ENCODE peak calls at places on chromosomes 3 and 15, in four cellular contexts. One of them, this sample, is unnamed.

GRCh38 chr3:11624161-11624560 is 19.6 kb downstream of the VGLL4 start:
- DNase-seq in A673: no peak
- DNase-seq in mesenteric fat pad: no peak
- DNase-seq in foreskin fibroblast: no peak
- DNase-seq in this sample: no peak

GRCh38 chr3:111151438-111151837 is 79.8 kb downstream of the NECTIN3 start:
- DNase-seq in A673: no peak
- DNase-seq in mesenteric fat pad: no peak
- DNase-seq in foreskin fibroblast: peak
- DNase-seq in this sample: peak

GRCh38 chr15:64858136-64858535 is 16.4 kb downstream of the PLEKHO2 start:
- DNase-seq in A673: no peak
- DNase-seq in mesenteric fat pad: no peak
- DNase-seq in foreskin fibroblast: no peak
- DNase-seq in this sample: no peak

GRCh38 chr15:85580914-85581313 is 200.5 kb downstream of the AKAP13 start:
- DNase-seq in A673: no peak
- DNase-seq in mesenteric fat pad: no peak
- DNase-seq in foreskin fibroblast: no peak
- DNase-seq in this sample: no peak

GRCh38 chr3:38644662-38645053 is 4.8 kb downstream of the SCN5A start:
- DNase-seq in A673: no peak
- DNase-seq in mesenteric fat pad: no peak
- DNase-seq in foreskin fibroblast: no peak
- DNase-seq in this sample: no peak

GRCh38 chr3:71317749-71318458 is 265.6 kb downstream of the FOXP1 start:
- DNase-seq in A673: no peak
- DNase-seq in mesenteric fat pad: no peak
- DNase-seq in foreskin fibroblast: no peak
- DNase-seq in this sample: no peak

GRCh38 chr3:40915346-40915865 is 283.9 kb upstream of the CTNNB1 start:
- DNase-seq in A673: no peak
- DNase-seq in mesenteric fat pad: no peak
- DNase-seq in foreskin fibroblast: no peak
- DNase-seq in this sample: no peak

GRCh38 chr3:132721479-132722164 is 587 bp downstream of the NPHP3 start:
- DNase-seq in A673: peak
- DNase-seq in mesenteric fat pad: peak
- DNase-seq in foreskin fibroblast: peak
- DNase-seq in this sample: peak

GRCh38 chr3:52346623-52347530 is 30.8 kb downstream of the DNAH1 start:
- DNase-seq in A673: no peak
- DNase-seq in mesenteric fat pad: no peak
- DNase-seq in foreskin fibroblast: peak
- DNase-seq in this sample: peak

GRCh38 chr3:46491089-46492070 is 6.4 kb upstream of the RTP3 start:
- DNase-seq in A673: no peak
- DNase-seq in mesenteric fat pad: no peak
- DNase-seq in foreskin fibroblast: no peak
- DNase-seq in this sample: no peak

GRCh38 chr3:115217678-115218451 is 70.8 kb upstream of the ZBTB20 start:
- DNase-seq in A673: peak
- DNase-seq in mesenteric fat pad: no peak
- DNase-seq in foreskin fibroblast: peak
- DNase-seq in this sample: peak

GRCh38 chr3:125137432-125138033 is 75.0 kb downstream of the SLC12A8 start:
- DNase-seq in A673: no peak
- DNase-seq in mesenteric fat pad: no peak
- DNase-seq in foreskin fibroblast: no peak
- DNase-seq in this sample: peak

GRCh38 chr15:68776477-68777270 is 44.0 kb downstream of the ANP32A start:
- DNase-seq in A673: no peak
- DNase-seq in mesenteric fat pad: no peak
- DNase-seq in foreskin fibroblast: no peak
- DNase-seq in this sample: no peak

GRCh38 chr3:170410428-170411029 is 8.1 kb upstream of the CLDN11 start:
- DNase-seq in A673: peak
- DNase-seq in mesenteric fat pad: no peak
- DNase-seq in foreskin fibroblast: no peak
- DNase-seq in this sample: peak